ENCODE peak calls at places on chromosomes 2 and 18, in eight cellular contexts. One of them, this sample, is unnamed.

GRCh38 chr18:71431689-71432088 is 1112.5 kb downstream of the CBLN2 start:
- DNase-seq in upper lobe of right lung: no peak
- DNase-seq in cardiac fibroblast: no peak
- DNase-seq in fibroblast of mammary gland: no peak
- DNase-seq in brain microvascular endothelial cell: no peak
- DNase-seq in transverse colon: no peak
- DNase-seq in spleen: no peak
- DNase-seq in SK-N-SH: no peak
- DNase-seq in this sample: no peak

GRCh38 chr18:48629730-48630324 is 91.0 kb downstream of the CTIF start:
- DNase-seq in upper lobe of right lung: peak
- DNase-seq in cardiac fibroblast: peak
- DNase-seq in fibroblast of mammary gland: peak
- DNase-seq in brain microvascular endothelial cell: peak
- DNase-seq in transverse colon: no peak
- DNase-seq in spleen: peak
- DNase-seq in SK-N-SH: peak
- DNase-seq in this sample: peak

GRCh38 chr2:10434885-10435419 is 13.2 kb downstream of the ODC1 start:
- DNase-seq in upper lobe of right lung: peak
- DNase-seq in cardiac fibroblast: peak
- DNase-seq in fibroblast of mammary gland: peak
- DNase-seq in brain microvascular endothelial cell: peak
- DNase-seq in transverse colon: peak
- DNase-seq in spleen: peak
- DNase-seq in SK-N-SH: peak
- DNase-seq in this sample: peak

GRCh38 chr2:179952658-179953057 is 54.4 kb downstream of the CWC22 start:
- DNase-seq in upper lobe of right lung: no peak
- DNase-seq in cardiac fibroblast: no peak
- DNase-seq in fibroblast of mammary gland: no peak
- DNase-seq in brain microvascular endothelial cell: no peak
- DNase-seq in transverse colon: no peak
- DNase-seq in spleen: no peak
- DNase-seq in SK-N-SH: no peak
- DNase-seq in this sample: no peak

GRCh38 chr2:220198911-220199310 is 571.5 kb downstream of the SLC4A3 start:
- DNase-seq in upper lobe of right lung: no peak
- DNase-seq in cardiac fibroblast: peak
- DNase-seq in fibroblast of mammary gland: peak
- DNase-seq in brain microvascular endothelial cell: peak
- DNase-seq in transverse colon: no peak
- DNase-seq in spleen: no peak
- DNase-seq in SK-N-SH: no peak
- DNase-seq in this sample: peak

GRCh38 chr2:152283392-152283791 is 51.6 kb upstream of the FMNL2 start:
- DNase-seq in upper lobe of right lung: no peak
- DNase-seq in cardiac fibroblast: no peak
- DNase-seq in fibroblast of mammary gland: no peak
- DNase-seq in brain microvascular endothelial cell: no peak
- DNase-seq in transverse colon: no peak
- DNase-seq in spleen: no peak
- DNase-seq in SK-N-SH: no peak
- DNase-seq in this sample: no peak

GRCh38 chr2:36468463-36469266 is 113.1 kb downstream of the CRIM1 start:
- DNase-seq in upper lobe of right lung: no peak
- DNase-seq in cardiac fibroblast: peak
- DNase-seq in fibroblast of mammary gland: peak
- DNase-seq in brain microvascular endothelial cell: peak
- DNase-seq in transverse colon: no peak
- DNase-seq in spleen: no peak
- DNase-seq in SK-N-SH: no peak
- DNase-seq in this sample: peak

GRCh38 chr2:111667542-111668273 is 216.3 kb downstream of the ANAPC1 start:
- DNase-seq in upper lobe of right lung: no peak
- DNase-seq in cardiac fibroblast: peak
- DNase-seq in fibroblast of mammary gland: peak
- DNase-seq in brain microvascular endothelial cell: peak
- DNase-seq in transverse colon: no peak
- DNase-seq in spleen: no peak
- DNase-seq in SK-N-SH: no peak
- DNase-seq in this sample: peak

GRCh38 chr18:55982992-55983391 is 395.0 kb upstream of the TCF4 start:
- DNase-seq in upper lobe of right lung: no peak
- DNase-seq in cardiac fibroblast: no peak
- DNase-seq in fibroblast of mammary gland: no peak
- DNase-seq in brain microvascular endothelial cell: peak
- DNase-seq in transverse colon: no peak
- DNase-seq in spleen: no peak
- DNase-seq in SK-N-SH: no peak
- DNase-seq in this sample: no peak

GRCh38 chr2:31347788-31348187 is 66.8 kb downstream of the XDH start:
- DNase-seq in upper lobe of right lung: no peak
- DNase-seq in cardiac fibroblast: peak
- DNase-seq in fibroblast of mammary gland: peak
- DNase-seq in brain microvascular endothelial cell: peak
- DNase-seq in transverse colon: no peak
- DNase-seq in spleen: no peak
- DNase-seq in SK-N-SH: no peak
- DNase-seq in this sample: peak

GRCh38 chr18:45008694-45009372 is 328.1 kb downstream of the SETBP1 start:
- DNase-seq in upper lobe of right lung: no peak
- DNase-seq in cardiac fibroblast: no peak
- DNase-seq in fibroblast of mammary gland: no peak
- DNase-seq in brain microvascular endothelial cell: no peak
- DNase-seq in transverse colon: no peak
- DNase-seq in spleen: peak
- DNase-seq in SK-N-SH: no peak
- DNase-seq in this sample: no peak

GRCh38 chr2:85133751-85134254 is 611 bp downstream of the TCF7L1 start:
- DNase-seq in upper lobe of right lung: peak
- DNase-seq in cardiac fibroblast: peak
- DNase-seq in fibroblast of mammary gland: peak
- DNase-seq in brain microvascular endothelial cell: no peak
- DNase-seq in transverse colon: peak
- DNase-seq in spleen: peak
- DNase-seq in SK-N-SH: peak
- DNase-seq in this sample: peak

GRCh38 chr18:48488388-48488850 is 50.4 kb upstream of the CTIF start:
- DNase-seq in upper lobe of right lung: peak
- DNase-seq in cardiac fibroblast: peak
- DNase-seq in fibroblast of mammary gland: peak
- DNase-seq in brain microvascular endothelial cell: peak
- DNase-seq in transverse colon: peak
- DNase-seq in spleen: no peak
- DNase-seq in SK-N-SH: no peak
- DNase-seq in this sample: peak

GRCh38 chr18:33470229-33470628 is 29.7 kb upstream of the CCDC178 start:
- DNase-seq in upper lobe of right lung: no peak
- DNase-seq in cardiac fibroblast: peak
- DNase-seq in fibroblast of mammary gland: peak
- DNase-seq in brain microvascular endothelial cell: peak
- DNase-seq in transverse colon: no peak
- DNase-seq in spleen: no peak
- DNase-seq in SK-N-SH: no peak
- DNase-seq in this sample: peak

GRCh38 chr18:58288922-58289797 is 245.1 kb downstream of the NEDD4L start:
- DNase-seq in upper lobe of right lung: no peak
- DNase-seq in cardiac fibroblast: peak
- DNase-seq in fibroblast of mammary gland: no peak
- DNase-seq in brain microvascular endothelial cell: peak
- DNase-seq in transverse colon: no peak
- DNase-seq in spleen: no peak
- DNase-seq in SK-N-SH: no peak
- DNase-seq in this sample: peak

GRCh38 chr2:124318913-124319312 is 293.8 kb downstream of the CNTNAP5 start:
- DNase-seq in upper lobe of right lung: no peak
- DNase-seq in cardiac fibroblast: no peak
- DNase-seq in fibroblast of mammary gland: no peak
- DNase-seq in brain microvascular endothelial cell: no peak
- DNase-seq in transverse colon: no peak
- DNase-seq in spleen: no peak
- DNase-seq in SK-N-SH: no peak
- DNase-seq in this sample: no peak

GRCh38 chr2:17272170-17272569 is 246.1 kb downstream of the RAD51AP2 start:
- DNase-seq in upper lobe of right lung: no peak
- DNase-seq in cardiac fibroblast: no peak
- DNase-seq in fibroblast of mammary gland: no peak
- DNase-seq in brain microvascular endothelial cell: no peak
- DNase-seq in transverse colon: no peak
- DNase-seq in spleen: no peak
- DNase-seq in SK-N-SH: no peak
- DNase-seq in this sample: no peak

GRCh38 chr2:193841389-193842150 is 1646.8 kb upstream of the TMEFF2 start:
- DNase-seq in upper lobe of right lung: no peak
- DNase-seq in cardiac fibroblast: peak
- DNase-seq in fibroblast of mammary gland: peak
- DNase-seq in brain microvascular endothelial cell: no peak
- DNase-seq in transverse colon: no peak
- DNase-seq in spleen: no peak
- DNase-seq in SK-N-SH: no peak
- DNase-seq in this sample: peak

GRCh38 chr2:96837575-96837974 is 6.2 kb downstream of the ANKRD23 start:
- DNase-seq in upper lobe of right lung: no peak
- DNase-seq in cardiac fibroblast: no peak
- DNase-seq in fibroblast of mammary gland: no peak
- DNase-seq in brain microvascular endothelial cell: no peak
- DNase-seq in transverse colon: no peak
- DNase-seq in spleen: no peak
- DNase-seq in SK-N-SH: no peak
- DNase-seq in this sample: no peak

GRCh38 chr2:96841707-96842495 is 1.9 kb downstream of the ANKRD23 start:
- DNase-seq in upper lobe of right lung: no peak
- DNase-seq in cardiac fibroblast: no peak
- DNase-seq in fibroblast of mammary gland: no peak
- DNase-seq in brain microvascular endothelial cell: no peak
- DNase-seq in transverse colon: no peak
- DNase-seq in spleen: no peak
- DNase-seq in SK-N-SH: no peak
- DNase-seq in this sample: no peak

GRCh38 chr2:96839875-96840850 is 3.7 kb downstream of the ANKRD23 start:
- DNase-seq in upper lobe of right lung: no peak
- DNase-seq in cardiac fibroblast: no peak
- DNase-seq in fibroblast of mammary gland: no peak
- DNase-seq in brain microvascular endothelial cell: no peak
- DNase-seq in transverse colon: no peak
- DNase-seq in spleen: no peak
- DNase-seq in SK-N-SH: no peak
- DNase-seq in this sample: no peak

GRCh38 chr2:96838345-96839287 is 5.2 kb downstream of the ANKRD23 start:
- DNase-seq in upper lobe of right lung: no peak
- DNase-seq in cardiac fibroblast: no peak
- DNase-seq in fibroblast of mammary gland: no peak
- DNase-seq in brain microvascular endothelial cell: no peak
- DNase-seq in transverse colon: no peak
- DNase-seq in spleen: no peak
- DNase-seq in SK-N-SH: no peak
- DNase-seq in this sample: no peak

GRCh38 chr2:96839288-96839874 is 4.4 kb downstream of the ANKRD23 start:
- DNase-seq in upper lobe of right lung: peak
- DNase-seq in cardiac fibroblast: no peak
- DNase-seq in fibroblast of mammary gland: no peak
- DNase-seq in brain microvascular endothelial cell: no peak
- DNase-seq in transverse colon: peak
- DNase-seq in spleen: peak
- DNase-seq in SK-N-SH: no peak
- DNase-seq in this sample: no peak
- H3K4me3 ChIP-seq in upper lobe of right lung: peak
- H3K4me3 ChIP-seq in cardiac fibroblast: no peak
- H3K4me3 ChIP-seq in fibroblast of mammary gland: no peak
- H3K4me3 ChIP-seq in brain microvascular endothelial cell: no peak
- H3K4me3 ChIP-seq in transverse colon: no peak
- H3K4me3 ChIP-seq in spleen: no peak
- H3K4me3 ChIP-seq in SK-N-SH: no peak
- H3K4me3 ChIP-seq in this sample: no peak

GRCh38 chr2:19600982-19601381 is 242.6 kb upstream of the OSR1 start:
- DNase-seq in upper lobe of right lung: no peak
- DNase-seq in cardiac fibroblast: no peak
- DNase-seq in fibroblast of mammary gland: no peak
- DNase-seq in brain microvascular endothelial cell: no peak
- DNase-seq in transverse colon: no peak
- DNase-seq in spleen: no peak
- DNase-seq in SK-N-SH: no peak
- DNase-seq in this sample: no peak
- TF ChIP-seq CTCF in upper lobe of right lung: no peak
- TF ChIP-seq CTCF in cardiac fibroblast: no peak
- TF ChIP-seq CTCF in fibroblast of mammary gland: no peak
- TF ChIP-seq CTCF in brain microvascular endothelial cell: no peak
- TF ChIP-seq CTCF in transverse colon: no peak
- TF ChIP-seq CTCF in spleen: no peak
- TF ChIP-seq CTCF in SK-N-SH: no peak
- TF ChIP-seq CTCF in this sample: no peak

DNA sequence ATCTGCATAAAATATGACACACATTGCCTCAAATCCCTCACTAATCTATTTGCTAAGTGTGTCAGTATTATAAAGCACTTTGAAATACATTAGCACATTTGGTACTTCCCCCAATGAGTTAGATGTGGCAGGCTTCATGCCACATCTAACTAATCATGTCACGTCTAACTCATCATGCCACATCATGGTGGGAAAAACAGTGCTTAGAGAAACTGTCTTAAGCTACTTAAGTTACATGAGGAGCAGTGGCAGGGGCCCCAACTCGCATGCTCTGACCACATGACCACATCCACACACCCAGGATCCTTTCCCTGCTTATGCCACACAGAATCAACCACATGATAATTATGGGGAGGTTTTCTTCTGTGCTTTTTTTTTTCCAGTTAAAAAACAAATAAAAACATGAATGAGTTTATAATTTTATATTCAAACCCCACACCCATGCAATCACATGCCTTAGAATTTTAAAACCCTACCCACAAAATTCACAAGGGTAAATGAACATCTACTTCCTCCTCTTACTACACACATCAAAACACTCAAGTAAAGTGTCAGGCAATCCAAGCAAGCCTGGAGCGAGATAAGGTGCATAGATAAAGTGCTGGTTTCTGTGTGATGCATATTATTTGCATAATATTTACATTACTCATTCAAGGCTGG is 1.6 kb downstream of the ABCA12 start:
- DNase-seq in upper lobe of right lung: no peak
- DNase-seq in cardiac fibroblast: peak
- DNase-seq in fibroblast of mammary gland: peak
- DNase-seq in brain microvascular endothelial cell: peak
- DNase-seq in transverse colon: no peak
- DNase-seq in spleen: no peak
- DNase-seq in SK-N-SH: no peak
- DNase-seq in this sample: peak
- H3K4me3 ChIP-seq in upper lobe of right lung: no peak
- H3K4me3 ChIP-seq in cardiac fibroblast: no peak
- H3K4me3 ChIP-seq in fibroblast of mammary gland: no peak
- H3K4me3 ChIP-seq in brain microvascular endothelial cell: no peak
- H3K4me3 ChIP-seq in transverse colon: no peak
- H3K4me3 ChIP-seq in spleen: no peak
- H3K4me3 ChIP-seq in SK-N-SH: no peak
- H3K4me3 ChIP-seq in this sample: no peak

DNA sequence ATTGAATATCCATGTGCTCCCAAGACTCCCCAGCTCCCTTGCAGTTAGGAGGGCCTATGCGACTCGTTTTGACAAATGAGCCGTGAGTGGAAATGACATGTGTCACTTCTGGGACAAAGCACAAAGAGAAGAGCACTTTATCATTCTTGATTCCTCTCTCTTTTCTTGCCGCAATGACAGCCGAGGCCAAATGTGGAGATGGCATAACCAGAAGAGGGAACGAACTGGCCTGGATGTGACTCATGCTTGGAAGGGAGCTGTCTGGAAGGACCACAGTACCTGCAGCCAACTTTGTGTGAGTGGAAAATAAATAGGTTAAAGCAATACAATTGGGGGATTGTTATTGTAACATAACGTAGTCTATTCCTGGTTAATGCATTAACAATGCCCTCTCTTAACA is 44.2 kb upstream of the ITSN2 start:
- DNase-seq in upper lobe of right lung: no peak
- DNase-seq in cardiac fibroblast: peak
- DNase-seq in fibroblast of mammary gland: peak
- DNase-seq in brain microvascular endothelial cell: no peak
- DNase-seq in transverse colon: no peak
- DNase-seq in spleen: no peak
- DNase-seq in SK-N-SH: no peak
- DNase-seq in this sample: peak
- TF ChIP-seq CTCF in upper lobe of right lung: no peak
- TF ChIP-seq CTCF in cardiac fibroblast: no peak
- TF ChIP-seq CTCF in fibroblast of mammary gland: no peak
- TF ChIP-seq CTCF in brain microvascular endothelial cell: no peak
- TF ChIP-seq CTCF in transverse colon: no peak
- TF ChIP-seq CTCF in spleen: no peak
- TF ChIP-seq CTCF in SK-N-SH: no peak
- TF ChIP-seq CTCF in this sample: no peak